ENCODE peak calls at places on chromosomes 5 and 9, in nine cellular contexts. R is CD4-positive, alpha-beta T cell; U is NAMALWA; X is nephron progenitor cell; O is mucosa of gallbladder; Z is DMS53; B is activated naive CD4-positive, alpha-beta T cell treated with anti-CD3 and anti-CD28 coated beads, Interleukin-2, amount 50 U/mL, for 16 hours; K is AG09309; L is ACHN. N is an unnamed sample.

GRCh38 chr5:132829742-132830435 is 558 bp downstream of the SHROOM1 start:
- DNase-seq in X (peak), K (no peak), L (peak), O (peak), Z (peak), B (peak), R (peak), U (peak), N (peak)

GRCh38 chr9:120875643-120875953 is 1.4 kb downstream of the PHF19 start:
- DNase-seq in R (no peak), Z (no peak), B (no peak), X (no peak), U (no peak), L (peak), K (no peak), O (no peak), N (peak)

GRCh38 chr9:90925581-90926257 is 124.1 kb downstream of the SYK start:
- DNase-seq in O (no peak), L (peak), R (no peak), X (no peak), B (no peak), U (no peak), K (peak), Z (no peak), N (no peak)

GRCh38 chr5:153896701-153897100 is 142.0 kb downstream of the FAM114A2 start:
- DNase-seq in O (peak), X (no peak), L (no peak), R (no peak), Z (peak), K (peak), U (peak), B (no peak), N (no peak)

GRCh38 chr5:156826150-156826549 is 23.9 kb upstream of the PPP1R2B start:
- DNase-seq in O (no peak), L (no peak), Z (no peak), X (no peak), K (no peak), B (no peak), U (peak), R (no peak), N (no peak)

GRCh38 chr9:101448680-101449070 is 13.1 kb upstream of the ALDOB start:
- DNase-seq in O (no peak), U (no peak), K (no peak), X (no peak), L (peak), B (no peak), R (no peak), Z (peak), N (no peak)

GRCh38 chr5:30849801-30850370 is 343.6 kb upstream of the CDH6 start:
- DNase-seq in K (no peak), U (no peak), R (no peak), O (no peak), Z (peak), X (peak), L (peak), B (no peak), N (no peak)

GRCh38 chr5:39178171-39178570 is 41.2 kb downstream of the FYB1 start:
- DNase-seq in Z (no peak), R (no peak), B (no peak), U (no peak), L (no peak), O (no peak), K (peak), X (no peak), N (no peak)

GRCh38 chr5:172078027-172078426 is 71.6 kb upstream of the FBXW11 start:
- DNase-seq in B (no peak), K (no peak), O (peak), U (no peak), L (no peak), R (no peak), X (no peak), Z (no peak), N (peak)

GRCh38 chr9:79165006-79165405 is 406.8 kb upstream of the TLE4 start:
- DNase-seq in O (no peak), L (no peak), Z (no peak), X (no peak), B (no peak), K (no peak), R (no peak), U (no peak), N (no peak)

GRCh38 chr9:90702431-90702830 is 59.8 kb upstream of the DIRAS2 start:
- DNase-seq in Z (no peak), O (no peak), R (no peak), K (no peak), X (no peak), L (no peak), U (peak), B (no peak), N (no peak)

GRCh38 chr9:136525841-136526499 is 19.9 kb downstream of the NOTCH1 start:
- DNase-seq in O (no peak), Z (peak), R (no peak), L (no peak), B (no peak), X (peak), K (no peak), U (no peak), N (peak)

GRCh38 chr9:111961575-111961974 is 65.0 kb downstream of the UGCG start:
- DNase-seq in U (peak), B (no peak), L (peak), X (no peak), Z (peak), O (no peak), K (no peak), R (no peak), N (no peak)

GRCh38 chr5:75640826-75641225 is 29.6 kb downstream of the ANKDD1B start:
- DNase-seq in K (no peak), R (no peak), X (no peak), O (no peak), Z (no peak), L (no peak), B (no peak), U (no peak), N (no peak)

GRCh38 chr5:51156838-51157237 is 226.4 kb upstream of the ISL1 start:
- DNase-seq in U (no peak), R (no peak), L (no peak), X (no peak), B (no peak), K (no peak), O (no peak), Z (no peak), N (no peak)

GRCh38 chr9:81396528-81396927 is 292.8 kb downstream of the TLE1 start:
- DNase-seq in L (no peak), R (no peak), O (no peak), Z (no peak), U (no peak), K (no peak), B (no peak), X (no peak), N (no peak)

GRCh38 chr9:95139121-95139520 is 178.4 kb downstream of the FANCC start:
- DNase-seq in O (no peak), K (no peak), Z (no peak), X (no peak), B (no peak), L (no peak), U (no peak), R (no peak), N (no peak)

GRCh38 chr9:88953401-88954029 is 37.8 kb upstream of the S1PR3 start:
- DNase-seq in R (no peak), Z (no peak), X (no peak), O (no peak), B (no peak), U (no peak), K (peak), L (no peak), N (no peak)

GRCh38 chr5:147773587-147773986 is 8.9 kb downstream of the JAKMIP2 start:
- DNase-seq in X (no peak), U (no peak), B (no peak), O (peak), L (no peak), R (no peak), K (no peak), Z (no peak), N (no peak)

GRCh38 chr5:72412283-72413055 is 92.3 kb downstream of the PTCD2 start:
- DNase-seq in X (no peak), B (no peak), R (no peak), K (peak), O (no peak), Z (no peak), U (no peak), L (no peak), N (no peak)

GRCh38 chr9:102867488-102867887 is 127.6 kb upstream of the CYLC2 start:
- DNase-seq in K (no peak), Z (peak), O (no peak), X (no peak), L (no peak), U (no peak), B (no peak), R (no peak), N (no peak)

GRCh38 chr5:177369050-177369912 is 11.6 kb downstream of the RGS14 start:
- DNase-seq in L (peak), O (no peak), B (peak), X (peak), R (no peak), K (no peak), Z (peak), U (peak), N (peak)

GRCh38 chr5:83554686-83555085 is 83.1 kb downstream of the VCAN start:
- DNase-seq in O (no peak), K (no peak), B (no peak), X (no peak), Z (no peak), R (no peak), L (no peak), U (no peak), N (no peak)

GRCh38 chr9:8356406-8356805 is 556.8 kb upstream of the DMAC1 start:
- DNase-seq in U (no peak), X (no peak), R (no peak), B (no peak), K (no peak), L (no peak), Z (no peak), O (no peak), N (no peak)

GRCh38 chr5:166178681-166179080 is 2112.8 kb upstream of the WWC1 start:
- DNase-seq in R (no peak), B (no peak), U (no peak), O (no peak), X (no peak), Z (no peak), L (no peak), K (no peak), N (no peak)

GRCh38 chr5:176676361-176676824 is 29.1 kb downstream of the TSPAN17 start:
- DNase-seq in Z (no peak), X (no peak), L (no peak), U (no peak), O (no peak), R (no peak), K (no peak), B (no peak), N (no peak)

GRCh38 chr9:131739192-131739961 is 499 bp downstream of the RAPGEF1 start:
- DNase-seq in O (no peak), R (no peak), L (peak), B (peak), U (no peak), X (peak), Z (peak), K (no peak), N (no peak)

GRCh38 chr5:89471556-89471955 is 588.6 kb upstream of the MEF2C start:
- DNase-seq in R (no peak), K (no peak), B (no peak), U (no peak), X (no peak), L (no peak), O (no peak), Z (no peak), N (no peak)

GRCh38 chr5:72920690-72921089 is 35.2 kb upstream of the FCHO2 start:
- DNase-seq in Z (peak), U (peak), K (no peak), B (no peak), X (no peak), R (no peak), L (peak), O (no peak), N (peak)

GRCh38 chr5:132001647-132002561 is 9.6 kb downstream of the ACSL6 start:
- DNase-seq in K (no peak), R (no peak), B (no peak), Z (peak), X (peak), O (no peak), U (no peak), L (no peak), N (no peak)

GRCh38 chr5:39209924-39210323 is 9.4 kb downstream of the FYB1 start:
- DNase-seq in B (peak), L (no peak), R (peak), Z (no peak), U (no peak), O (peak), K (no peak), X (no peak), N (no peak)

GRCh38 chr5:179620703-179621350 is 2.6 kb downstream of the HNRNPH1 start:
- DNase-seq in K (no peak), Z (peak), O (no peak), L (no peak), X (no peak), R (no peak), B (no peak), U (peak), N (no peak)

N was measured in HT-29.